ENCODE peak calls at places on chromosome 22, in eight cellular contexts. K is MM.1S; M is T-helper 2 cell; R is NCI-H1694 treated with DMSO at 0.1 percent for 48 hours; P is caudate nucleus; I is CD8-positive, alpha-beta memory T cell; J is frontal cortex; L is RWPE1. O is an unnamed sample.

GRCh38 chr22:19179472-19180048 is 1.0 kb upstream of the SLC25A1 start:
- DNase-seq in R (peak; percentile 25), M (no peak), J (peak; percentile 82), K (peak; percentile 87), I (peak; percentile 41), L (peak; percentile 37), P (peak; percentile 56), O (peak; percentile 27)

GRCh38 chr22:42321908-42322561 is 51.6 kb upstream of the TCF20 start:
- DNase-seq in M (no peak), K (no peak), I (no peak), J (no peak), L (no peak), P (no peak), R (peak; percentile 80), O (no peak)

GRCh38 chr22:26697151-26697550 is 39.8 kb downstream of the MIAT start:
- DNase-seq in I (no peak), K (no peak), P (no peak), M (no peak), J (no peak), R (no peak), L (no peak), O (no peak)

GRCh38 chr22:38087855-38088254 is 3.9 kb upstream of the SLC16A8 start:
- DNase-seq in R (no peak), K (no peak), P (no peak), L (no peak), J (no peak), I (no peak), M (no peak), O (no peak)

GRCh38 chr22:39437836-39438704 is 18.7 kb upstream of the MGAT3 start:
- DNase-seq in I (no peak), L (no peak), J (no peak), K (peak; percentile 72), M (no peak), P (no peak), R (no peak), O (no peak)

GRCh38 chr22:22897036-22897435 is 9.4 kb downstream of the IGLL5 start:
- DNase-seq in J (no peak), R (no peak), I (no peak), P (no peak), M (no peak), L (no peak), K (peak; percentile 56), O (no peak)

GRCh38 chr22:17120711-17121234 is 387 bp downstream of the TMEM121B start:
- DNase-seq in I (no peak), L (no peak), J (no peak), M (no peak), R (no peak), K (no peak), P (no peak), O (no peak)

GRCh38 chr22:36223504-36223903 is 15.8 kb downstream of the APOL2 start:
- DNase-seq in K (no peak), R (no peak), P (no peak), J (no peak), L (no peak), I (no peak), M (no peak), O (no peak)

GRCh38 chr22:36383110-36383581 is 4.6 kb downstream of the MYH9 start:
- DNase-seq in R (no peak), M (peak; percentile 43), P (no peak), I (peak; percentile 81), L (no peak), J (no peak), K (peak; percentile 97), O (peak; percentile 61)

GRCh38 chr22:36343720-36344105 is 44.1 kb downstream of the MYH9 start:
- DNase-seq in I (no peak), M (no peak), K (no peak), P (peak; percentile 75), J (no peak), R (no peak), L (no peak), O (no peak)

GRCh38 chr22:44365832-44366231 is 53.1 kb upstream of the SHISAL1 start:
- DNase-seq in L (no peak), K (no peak), P (no peak), I (no peak), R (no peak), J (no peak), M (no peak), O (no peak)

O was measured in effector memory CD4-positive, alpha-beta T cell.